ENCODE peak calls at places on chromosomes 2 and 18, in ten cellular contexts. W, D, K, Z, P, O, X, M, J and Q are unnamed samples.

GRCh38 chr18:43661570-43661969 is 384.3 kb upstream of the SYT4 start:
- DNase-seq in W (peak), D (no peak), K (peak), Z (no peak), P (no peak), O (no peak), X (no peak), M (no peak), J (no peak), Q (peak)

GRCh38 chr2:131413148-131413747 is 49.3 kb upstream of the RAB6D start:
- DNase-seq in W (no peak), D (no peak), K (no peak), Z (no peak), P (no peak), O (peak), X (no peak), M (no peak), J (peak), Q (peak)

GRCh38 chr18:22872894-22873537 is 60.1 kb upstream of the RBBP8 start:
- DNase-seq in W (no peak), D (no peak), K (no peak), Z (no peak), P (no peak), O (no peak), X (no peak), M (no peak), J (no peak), Q (no peak)

GRCh38 chr18:27871731-27872130 is 305.2 kb downstream of the CDH2 start:
- DNase-seq in W (no peak), D (no peak), K (no peak), Z (no peak), P (no peak), O (no peak), X (no peak), M (no peak), J (peak), Q (no peak)

GRCh38 chr2:39378968-39379367 is 58.1 kb downstream of the MAP4K3 start:
- DNase-seq in W (no peak), D (no peak), K (no peak), Z (no peak), P (no peak), O (no peak), X (no peak), M (no peak), J (no peak), Q (no peak)

GRCh38 chr2:62464608-62465007 is 41.4 kb downstream of the TMEM17 start:
- DNase-seq in W (no peak), D (no peak), K (no peak), Z (no peak), P (no peak), O (no peak), X (no peak), M (no peak), J (no peak), Q (no peak)

GRCh38 chr2:68454719-68455118 is 12.4 kb downstream of the FBXO48 start:
- DNase-seq in W (no peak), D (no peak), K (no peak), Z (no peak), P (no peak), O (no peak), X (no peak), M (no peak), J (no peak), Q (no peak)

GRCh38 chr2:232502901-232503791 is 15.5 kb upstream of the ECEL1 start:
- DNase-seq in W (peak), D (no peak), K (no peak), Z (no peak), P (peak), O (no peak), X (peak), M (no peak), J (peak), Q (peak)

GRCh38 chr18:8801263-8801901 is 96.0 kb downstream of the MTCL1 start:
- DNase-seq in W (no peak), D (no peak), K (no peak), Z (no peak), P (no peak), O (no peak), X (no peak), M (no peak), J (no peak), Q (no peak)